ENCODE peak calls at places on chromosomes 13 and 19, in eight cellular contexts. One of them, this sample, is unnamed.

GRCh38 chr13:99323488-99323887 is 16.3 kb upstream of the GPR183 start:
- DNase-seq in lower lobe of right lung: no peak
- DNase-seq in uterus: no peak
- DNase-seq in HL-60: no peak
- DNase-seq in tibial nerve: no peak
- DNase-seq in foreskin keratinocyte: peak; percentile 31
- DNase-seq in left ventricle myocardium inferior: no peak
- DNase-seq in upper lobe of right lung: no peak
- DNase-seq in this sample: no peak

GRCh38 chr19:38735257-38735686 is 9.0 kb downstream of the CAPN12 start:
- DNase-seq in lower lobe of right lung: peak; percentile 59
- DNase-seq in uterus: peak; percentile 48
- DNase-seq in HL-60: no peak
- DNase-seq in tibial nerve: no peak
- DNase-seq in foreskin keratinocyte: peak; percentile 37
- DNase-seq in left ventricle myocardium inferior: no peak
- DNase-seq in upper lobe of right lung: peak; percentile 70
- DNase-seq in this sample: no peak

GRCh38 chr19:2273356-2274184 is 8.4 kb downstream of the PEAK3 start:
- DNase-seq in lower lobe of right lung: peak; percentile 84
- DNase-seq in uterus: peak; percentile 77
- DNase-seq in HL-60: peak; percentile 90
- DNase-seq in tibial nerve: peak; percentile 67
- DNase-seq in foreskin keratinocyte: no peak
- DNase-seq in left ventricle myocardium inferior: peak; percentile 78
- DNase-seq in upper lobe of right lung: peak; percentile 89
- DNase-seq in this sample: no peak

GRCh38 chr13:83634601-83635000 is 247.7 kb downstream of the SLITRK1 start:
- DNase-seq in lower lobe of right lung: no peak
- DNase-seq in uterus: no peak
- DNase-seq in HL-60: no peak
- DNase-seq in tibial nerve: no peak
- DNase-seq in foreskin keratinocyte: no peak
- DNase-seq in left ventricle myocardium inferior: no peak
- DNase-seq in upper lobe of right lung: no peak
- DNase-seq in this sample: no peak

GRCh38 chr19:54287456-54287855 is 6.5 kb upstream of the LILRB2 start:
- DNase-seq in lower lobe of right lung: no peak
- DNase-seq in uterus: no peak
- DNase-seq in HL-60: no peak
- DNase-seq in tibial nerve: no peak
- DNase-seq in foreskin keratinocyte: no peak
- DNase-seq in left ventricle myocardium inferior: no peak
- DNase-seq in upper lobe of right lung: no peak
- DNase-seq in this sample: peak; percentile 2

GRCh38 chr19:51007488-51007887 is 6.1 kb upstream of the KLK8 start:
- DNase-seq in lower lobe of right lung: no peak
- DNase-seq in uterus: no peak
- DNase-seq in HL-60: no peak
- DNase-seq in tibial nerve: no peak
- DNase-seq in foreskin keratinocyte: no peak
- DNase-seq in left ventricle myocardium inferior: no peak
- DNase-seq in upper lobe of right lung: no peak
- DNase-seq in this sample: no peak

GRCh38 chr19:54470991-54471782 is 1.9 kb downstream of the CDC42EP5 start:
- DNase-seq in lower lobe of right lung: peak; percentile 50
- DNase-seq in uterus: no peak
- DNase-seq in HL-60: no peak
- DNase-seq in tibial nerve: peak; percentile 37
- DNase-seq in foreskin keratinocyte: peak; percentile 19
- DNase-seq in left ventricle myocardium inferior: peak; percentile 52
- DNase-seq in upper lobe of right lung: no peak
- DNase-seq in this sample: no peak

GRCh38 chr19:4367336-4367723 is 24.0 kb downstream of the MPND start:
- DNase-seq in lower lobe of right lung: no peak
- DNase-seq in uterus: no peak
- DNase-seq in HL-60: no peak
- DNase-seq in tibial nerve: no peak
- DNase-seq in foreskin keratinocyte: no peak
- DNase-seq in left ventricle myocardium inferior: no peak
- DNase-seq in upper lobe of right lung: no peak
- DNase-seq in this sample: no peak

GRCh38 chr19:18776736-18777135 is 14.4 kb downstream of the COMP start:
- DNase-seq in lower lobe of right lung: no peak
- DNase-seq in uterus: no peak
- DNase-seq in HL-60: no peak
- DNase-seq in tibial nerve: no peak
- DNase-seq in foreskin keratinocyte: no peak
- DNase-seq in left ventricle myocardium inferior: no peak
- DNase-seq in upper lobe of right lung: no peak
- DNase-seq in this sample: no peak

GRCh38 chr19:48810151-48810550 is 678 bp downstream of the BCAT2 start:
- DNase-seq in lower lobe of right lung: no peak
- DNase-seq in uterus: no peak
- DNase-seq in HL-60: no peak
- DNase-seq in tibial nerve: no peak
- DNase-seq in foreskin keratinocyte: no peak
- DNase-seq in left ventricle myocardium inferior: no peak
- DNase-seq in upper lobe of right lung: no peak
- DNase-seq in this sample: no peak

GRCh38 chr13:88217372-88217771 is 546.2 kb downstream of the SLITRK5 start:
- DNase-seq in lower lobe of right lung: no peak
- DNase-seq in uterus: no peak
- DNase-seq in HL-60: no peak
- DNase-seq in tibial nerve: no peak
- DNase-seq in foreskin keratinocyte: peak; percentile 68
- DNase-seq in left ventricle myocardium inferior: no peak
- DNase-seq in upper lobe of right lung: no peak
- DNase-seq in this sample: no peak

GRCh38 chr13:98994896-98995295 is 17.0 kb upstream of the DOCK9 start:
- DNase-seq in lower lobe of right lung: no peak
- DNase-seq in uterus: no peak
- DNase-seq in HL-60: no peak
- DNase-seq in tibial nerve: no peak
- DNase-seq in foreskin keratinocyte: peak; percentile 44
- DNase-seq in left ventricle myocardium inferior: no peak
- DNase-seq in upper lobe of right lung: no peak
- DNase-seq in this sample: no peak

GRCh38 chr19:2049741-2050348 is 1.2 kb downstream of the MKNK2 start:
- DNase-seq in lower lobe of right lung: peak; percentile 94
- DNase-seq in uterus: peak; percentile 80
- DNase-seq in HL-60: peak; percentile 93
- DNase-seq in tibial nerve: peak; percentile 81
- DNase-seq in foreskin keratinocyte: peak; percentile 77
- DNase-seq in left ventricle myocardium inferior: peak; percentile 83
- DNase-seq in upper lobe of right lung: peak; percentile 94
- DNase-seq in this sample: no peak

GRCh38 chr13:113448885-113449692 is 4.2 kb downstream of the ADPRHL1 start:
- DNase-seq in lower lobe of right lung: peak; percentile 75
- DNase-seq in uterus: peak; percentile 64
- DNase-seq in HL-60: no peak
- DNase-seq in tibial nerve: peak; percentile 28
- DNase-seq in foreskin keratinocyte: peak; percentile 90
- DNase-seq in left ventricle myocardium inferior: no peak
- DNase-seq in upper lobe of right lung: peak; percentile 78
- DNase-seq in this sample: no peak

GRCh38 chr13:45327253-45327954 is 13.6 kb downstream of the TPT1 start:
- DNase-seq in lower lobe of right lung: no peak
- DNase-seq in uterus: no peak
- DNase-seq in HL-60: no peak
- DNase-seq in tibial nerve: no peak
- DNase-seq in foreskin keratinocyte: peak; percentile 81
- DNase-seq in left ventricle myocardium inferior: no peak
- DNase-seq in upper lobe of right lung: no peak
- DNase-seq in this sample: no peak

GRCh38 chr13:45934283-45934682 is 82.7 kb upstream of the SIAH3 start:
- DNase-seq in lower lobe of right lung: no peak
- DNase-seq in uterus: no peak
- DNase-seq in HL-60: no peak
- DNase-seq in tibial nerve: no peak
- DNase-seq in foreskin keratinocyte: no peak
- DNase-seq in left ventricle myocardium inferior: no peak
- DNase-seq in upper lobe of right lung: no peak
- DNase-seq in this sample: no peak

GRCh38 chr13:23467048-23467931 is 33.8 kb upstream of the SACS start:
- DNase-seq in lower lobe of right lung: no peak
- DNase-seq in uterus: no peak
- DNase-seq in HL-60: no peak
- DNase-seq in tibial nerve: no peak
- DNase-seq in foreskin keratinocyte: no peak
- DNase-seq in left ventricle myocardium inferior: no peak
- DNase-seq in upper lobe of right lung: no peak
- DNase-seq in this sample: no peak

GRCh38 chr19:5225486-5226345 is 114.9 kb downstream of the PTPRS start:
- DNase-seq in lower lobe of right lung: no peak
- DNase-seq in uterus: no peak
- DNase-seq in HL-60: no peak
- DNase-seq in tibial nerve: no peak
- DNase-seq in foreskin keratinocyte: no peak
- DNase-seq in left ventricle myocardium inferior: no peak
- DNase-seq in upper lobe of right lung: no peak
- DNase-seq in this sample: no peak

GRCh38 chr19:9076886-9077285 is 10.0 kb upstream of the OR1M1 start:
- DNase-seq in lower lobe of right lung: no peak
- DNase-seq in uterus: no peak
- DNase-seq in HL-60: no peak
- DNase-seq in tibial nerve: no peak
- DNase-seq in foreskin keratinocyte: no peak
- DNase-seq in left ventricle myocardium inferior: no peak
- DNase-seq in upper lobe of right lung: no peak
- DNase-seq in this sample: no peak

GRCh38 chr13:113853518-113854237 is 10.2 kb downstream of the GAS6 start:
- DNase-seq in lower lobe of right lung: peak; percentile 42
- DNase-seq in uterus: peak; percentile 23
- DNase-seq in HL-60: no peak
- DNase-seq in tibial nerve: no peak
- DNase-seq in foreskin keratinocyte: no peak
- DNase-seq in left ventricle myocardium inferior: peak; percentile 35
- DNase-seq in upper lobe of right lung: no peak
- DNase-seq in this sample: no peak

GRCh38 chr13:50244355-50244912 is 229.2 kb downstream of the KCNRG start:
- DNase-seq in lower lobe of right lung: no peak
- DNase-seq in uterus: no peak
- DNase-seq in HL-60: no peak
- DNase-seq in tibial nerve: no peak
- DNase-seq in foreskin keratinocyte: no peak
- DNase-seq in left ventricle myocardium inferior: no peak
- DNase-seq in upper lobe of right lung: no peak
- DNase-seq in this sample: no peak
- TF ChIP-seq CTCF in lower lobe of right lung: no peak
- TF ChIP-seq CTCF in uterus: no peak
- TF ChIP-seq CTCF in HL-60: no peak
- TF ChIP-seq CTCF in tibial nerve: no peak
- TF ChIP-seq CTCF in foreskin keratinocyte: no peak
- TF ChIP-seq CTCF in left ventricle myocardium inferior: no peak
- TF ChIP-seq CTCF in upper lobe of right lung: no peak
- TF ChIP-seq CTCF in this sample: no peak

GRCh38 chr13:26095846-26096245 is 44.0 kb upstream of the SHISA2 start:
- DNase-seq in lower lobe of right lung: no peak
- DNase-seq in uterus: no peak
- DNase-seq in HL-60: no peak
- DNase-seq in tibial nerve: no peak
- DNase-seq in foreskin keratinocyte: no peak
- DNase-seq in left ventricle myocardium inferior: no peak
- DNase-seq in upper lobe of right lung: no peak
- DNase-seq in this sample: no peak

DNA sequence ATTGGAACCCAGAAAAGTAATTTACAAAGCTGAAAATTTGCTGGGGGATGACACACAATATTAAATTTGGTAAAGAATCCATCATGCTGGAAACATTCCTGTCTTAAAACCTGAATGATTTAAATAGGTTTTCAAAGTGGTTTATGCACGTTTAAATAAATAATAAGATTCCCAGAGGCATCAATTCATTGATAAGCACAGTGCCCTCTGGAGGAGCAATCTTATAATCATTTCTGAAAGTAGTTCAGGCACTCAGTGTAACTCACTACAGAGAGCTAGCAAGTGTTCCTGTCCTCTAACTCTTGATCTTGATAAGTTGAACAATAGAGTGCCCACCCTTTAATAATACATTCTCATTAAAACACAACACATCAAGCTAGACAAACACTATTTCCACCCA is 43.5 kb upstream of the SHISA2 start:
- DNase-seq in lower lobe of right lung: no peak
- DNase-seq in uterus: no peak
- DNase-seq in HL-60: no peak
- DNase-seq in tibial nerve: no peak
- DNase-seq in foreskin keratinocyte: no peak
- DNase-seq in left ventricle myocardium inferior: no peak
- DNase-seq in upper lobe of right lung: no peak
- DNase-seq in this sample: no peak
- TF ChIP-seq CTCF in lower lobe of right lung: no peak
- TF ChIP-seq CTCF in uterus: no peak
- TF ChIP-seq CTCF in HL-60: no peak
- TF ChIP-seq CTCF in tibial nerve: no peak
- TF ChIP-seq CTCF in foreskin keratinocyte: no peak
- TF ChIP-seq CTCF in left ventricle myocardium inferior: no peak
- TF ChIP-seq CTCF in upper lobe of right lung: no peak
- TF ChIP-seq CTCF in this sample: no peak

GRCh38 chr13:111095911-111096501 is 19.1 kb upstream of the ARHGEF7 start:
- DNase-seq in lower lobe of right lung: no peak
- DNase-seq in uterus: no peak
- DNase-seq in HL-60: no peak
- DNase-seq in tibial nerve: no peak
- DNase-seq in foreskin keratinocyte: no peak
- DNase-seq in left ventricle myocardium inferior: no peak
- DNase-seq in upper lobe of right lung: no peak
- DNase-seq in this sample: no peak

GRCh38 chr13:111093136-111093535 is 22.0 kb upstream of the ARHGEF7 start:
- DNase-seq in lower lobe of right lung: no peak
- DNase-seq in uterus: no peak
- DNase-seq in HL-60: no peak
- DNase-seq in tibial nerve: no peak
- DNase-seq in foreskin keratinocyte: no peak
- DNase-seq in left ventricle myocardium inferior: no peak
- DNase-seq in upper lobe of right lung: no peak
- DNase-seq in this sample: no peak

GRCh38 chr13:111095031-111095840 is 19.9 kb upstream of the ARHGEF7 start:
- DNase-seq in lower lobe of right lung: no peak
- DNase-seq in uterus: no peak
- DNase-seq in HL-60: no peak
- DNase-seq in tibial nerve: no peak
- DNase-seq in foreskin keratinocyte: no peak
- DNase-seq in left ventricle myocardium inferior: no peak
- DNase-seq in upper lobe of right lung: peak; percentile 61
- DNase-seq in this sample: no peak

GRCh38 chr13:111092685-111093084 is 22.4 kb upstream of the ARHGEF7 start:
- DNase-seq in lower lobe of right lung: no peak
- DNase-seq in uterus: no peak
- DNase-seq in HL-60: no peak
- DNase-seq in tibial nerve: no peak
- DNase-seq in foreskin keratinocyte: no peak
- DNase-seq in left ventricle myocardium inferior: no peak
- DNase-seq in upper lobe of right lung: no peak
- DNase-seq in this sample: no peak

GRCh38 chr13:111093634-111094033 is 21.5 kb upstream of the ARHGEF7 start:
- DNase-seq in lower lobe of right lung: no peak
- DNase-seq in uterus: no peak
- DNase-seq in HL-60: no peak
- DNase-seq in tibial nerve: no peak
- DNase-seq in foreskin keratinocyte: no peak
- DNase-seq in left ventricle myocardium inferior: no peak
- DNase-seq in upper lobe of right lung: no peak
- DNase-seq in this sample: no peak
- TF ChIP-seq CTCF in lower lobe of right lung: no peak
- TF ChIP-seq CTCF in uterus: no peak
- TF ChIP-seq CTCF in HL-60: no peak
- TF ChIP-seq CTCF in tibial nerve: no peak
- TF ChIP-seq CTCF in foreskin keratinocyte: no peak
- TF ChIP-seq CTCF in left ventricle myocardium inferior: no peak
- TF ChIP-seq CTCF in upper lobe of right lung: no peak
- TF ChIP-seq CTCF in this sample: no peak

GRCh38 chr13:20331419-20331818 is 99.3 kb upstream of the GJB6 start:
- DNase-seq in lower lobe of right lung: no peak
- DNase-seq in uterus: no peak
- DNase-seq in HL-60: no peak
- DNase-seq in tibial nerve: no peak
- DNase-seq in foreskin keratinocyte: no peak
- DNase-seq in left ventricle myocardium inferior: no peak
- DNase-seq in upper lobe of right lung: no peak
- DNase-seq in this sample: no peak
- TF ChIP-seq CTCF in lower lobe of right lung: no peak
- TF ChIP-seq CTCF in uterus: no peak
- TF ChIP-seq CTCF in HL-60: no peak
- TF ChIP-seq CTCF in tibial nerve: no peak
- TF ChIP-seq CTCF in foreskin keratinocyte: no peak
- TF ChIP-seq CTCF in left ventricle myocardium inferior: no peak
- TF ChIP-seq CTCF in upper lobe of right lung: no peak
- TF ChIP-seq CTCF in this sample: no peak